ENCODE peak calls at places on chromosomes 1 and 21, in six cellular contexts. L, A, J, Q, D and G are unnamed samples.

GRCh38 chr1:53319296-53320101 is 8.4 kb downstream of the LRP8 start:
- DNase-seq in L (no peak), A (no peak), J (no peak), Q (no peak), D (no peak), G (no peak)

GRCh38 chr1:186858923-186859322 is 30.2 kb downstream of the PLA2G4A start:
- DNase-seq in L (no peak), A (no peak), J (no peak), Q (no peak), D (no peak), G (no peak)

GRCh38 chr1:17631410-17631809 is 91.9 kb downstream of the ARHGEF10L start:
- DNase-seq in L (no peak), A (no peak), J (no peak), Q (no peak), D (no peak), G (no peak)

GRCh38 chr1:86450847-86451246 is 17.9 kb upstream of the CLCA1 start:
- DNase-seq in L (no peak), A (no peak), J (no peak), Q (no peak), D (no peak), G (no peak)

GRCh38 chr1:100423832-100424337 is 71.6 kb downstream of the CDC14A start:
- DNase-seq in L (no peak), A (no peak), J (no peak), Q (no peak), D (no peak), G (no peak)

GRCh38 chr1:203175237-203176181 is at the start of gene MYBPH:
- DNase-seq in L (no peak), A (no peak), J (no peak), Q (no peak), D (no peak), G (no peak)

GRCh38 chr1:244063498-244063897 is 12.4 kb downstream of the ZBTB18 start:
- DNase-seq in L (no peak), A (no peak), J (no peak), Q (no peak), D (no peak), G (no peak)

GRCh38 chr1:18836654-18837053 is 22.8 kb downstream of the TAS1R2 start:
- DNase-seq in L (no peak), A (no peak), J (no peak), Q (no peak), D (peak), G (no peak)

GRCh38 chr1:207997486-207998268 is 86.8 kb upstream of the CD34 start:
- DNase-seq in L (peak), A (peak), J (peak), Q (no peak), D (peak), G (no peak)

GRCh38 chr1:159009704-159010361 is at the start of gene IFI16:
- DNase-seq in L (peak), A (no peak), J (peak), Q (no peak), D (no peak), G (no peak)

GRCh38 chr1:75034376-75034775 is 99.8 kb upstream of the LHX8 start:
- DNase-seq in L (no peak), A (no peak), J (no peak), Q (no peak), D (no peak), G (no peak)

GRCh38 chr1:63272811-63273210 is 49.6 kb upstream of the FOXD3 start:
- DNase-seq in L (no peak), A (no peak), J (no peak), Q (no peak), D (no peak), G (no peak)

GRCh38 chr21:42120056-42120903 is 49.2 kb downstream of the UMODL1 start:
- DNase-seq in L (no peak), A (no peak), J (no peak), Q (no peak), D (no peak), G (no peak)

GRCh38 chr1:101251504-101251903 is 14.7 kb downstream of the S1PR1 start:
- DNase-seq in L (no peak), A (no peak), J (no peak), Q (no peak), D (no peak), G (no peak)

GRCh38 chr1:236759252-236759859 is 35.7 kb upstream of the MTR start:
- DNase-seq in L (no peak), A (no peak), J (no peak), Q (no peak), D (peak), G (no peak)

GRCh38 chr1:184563308-184563707 is 176.5 kb downstream of the C1orf21 start:
- DNase-seq in L (no peak), A (no peak), J (no peak), Q (no peak), D (no peak), G (no peak)

GRCh38 chr1:224540535-224540934 is 75.6 kb upstream of the CNIH3 start:
- DNase-seq in L (no peak), A (no peak), J (no peak), Q (no peak), D (no peak), G (no peak)

GRCh38 chr1:169525391-169525790 is 39.6 kb upstream of the SLC19A2 start:
- DNase-seq in L (no peak), A (no peak), J (no peak), Q (no peak), D (no peak), G (no peak)

GRCh38 chr1:241579434-241579833 is 47.3 kb downstream of the KMO start:
- DNase-seq in L (no peak), A (no peak), J (no peak), Q (no peak), D (no peak), G (no peak)

GRCh38 chr1:204669579-204669978 is 16.0 kb downstream of the LRRN2 start:
- DNase-seq in L (no peak), A (no peak), J (no peak), Q (no peak), D (no peak), G (no peak)

GRCh38 chr1:15411593-15412487 is 2.2 kb downstream of the EFHD2 start:
- DNase-seq in L (no peak), A (no peak), J (peak), Q (peak), D (no peak), G (no peak)

GRCh38 chr1:112579801-112580510 is 39.0 kb downstream of the ST7L start:
- DNase-seq in L (no peak), A (no peak), J (no peak), Q (no peak), D (no peak), G (no peak)

GRCh38 chr1:32332290-32333079 is 3.5 kb downstream of the MARCKSL1 start:
- DNase-seq in L (no peak), A (no peak), J (peak), Q (no peak), D (no peak), G (no peak)

GRCh38 chr21:29146726-29147125 is 16.3 kb downstream of the MAP3K7CL start:
- DNase-seq in L (no peak), A (no peak), J (no peak), Q (no peak), D (no peak), G (no peak)

DNA sequence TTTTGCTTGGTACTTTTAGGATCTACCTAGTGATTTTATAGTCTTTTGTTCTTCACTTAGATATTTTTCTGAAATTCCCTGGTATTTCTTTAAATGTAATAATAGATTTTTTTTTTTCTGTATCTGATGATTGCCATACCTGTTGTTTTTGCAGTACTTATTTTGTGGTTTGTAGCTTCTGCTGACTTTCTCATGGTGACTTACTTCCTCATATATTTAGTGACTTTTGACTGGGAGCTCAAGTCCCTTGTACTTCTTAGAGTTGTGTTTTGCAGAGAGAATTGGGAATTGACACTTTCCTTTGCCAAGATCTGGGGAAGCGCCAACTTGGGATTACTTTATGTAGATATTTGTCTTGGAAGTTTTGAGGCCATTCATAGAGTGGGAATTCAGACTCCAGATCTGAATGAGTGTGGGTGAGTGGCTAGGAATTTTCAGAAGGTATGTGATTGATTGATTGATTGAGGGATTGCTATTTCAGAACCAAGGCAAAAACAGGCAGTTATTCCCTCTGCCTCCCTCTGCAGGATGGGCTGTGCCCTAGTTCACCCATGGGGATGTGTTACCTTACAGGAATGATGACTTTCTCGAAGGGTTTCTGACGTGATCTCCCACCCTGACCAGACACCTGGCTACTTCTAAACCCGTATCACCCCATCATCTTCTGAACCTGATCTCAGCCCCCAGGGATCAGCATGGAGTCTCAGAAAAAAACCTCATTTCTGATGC is 219.5 kb downstream of the URB2 start:
- DNase-seq in L (no peak), A (no peak), J (peak), Q (no peak), D (no peak), G (no peak)
- TF ChIP-seq CTCF in L (no peak), A (no peak), J (no peak), Q (no peak), D (no peak), G (no peak)

GRCh38 chr1:90607736-90608135 is 109.4 kb downstream of the BARHL2 start:
- DNase-seq in L (no peak), A (no peak), J (no peak), Q (no peak), D (no peak), G (no peak)

GRCh38 chr1:90605070-90605469 is 112.0 kb downstream of the BARHL2 start:
- DNase-seq in L (no peak), A (no peak), J (no peak), Q (no peak), D (no peak), G (no peak)
- H3K27ac ChIP-seq in L (no peak), A (no peak), J (no peak), Q (no peak), D (no peak), G (no peak)

DNA sequence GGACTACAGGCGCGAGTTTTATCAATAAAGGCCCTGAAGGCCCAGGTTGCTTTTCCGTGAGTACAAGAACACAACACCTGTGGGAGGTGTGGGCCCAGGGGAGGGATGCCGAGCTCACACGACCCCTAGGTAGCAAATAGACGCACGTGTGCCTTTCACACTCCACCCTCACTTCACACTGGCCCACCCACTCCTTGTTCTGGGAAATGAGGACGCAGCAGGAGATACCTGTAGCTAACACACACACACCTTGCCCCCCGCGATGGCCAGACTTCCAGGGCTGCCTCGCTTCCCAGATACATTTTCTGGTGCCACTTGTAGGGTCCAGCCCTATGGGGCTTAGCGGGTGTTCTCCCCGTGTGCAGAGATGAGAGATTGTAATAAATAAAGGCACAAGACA is 4.3 kb upstream of the CCDC27 start:
- DNase-seq in L (no peak), A (no peak), J (no peak), Q (no peak), D (no peak), G (no peak)
- H3K4me3 ChIP-seq in L (peak), A (no peak), J (no peak), Q (peak), D (no peak), G (peak)

DNA sequence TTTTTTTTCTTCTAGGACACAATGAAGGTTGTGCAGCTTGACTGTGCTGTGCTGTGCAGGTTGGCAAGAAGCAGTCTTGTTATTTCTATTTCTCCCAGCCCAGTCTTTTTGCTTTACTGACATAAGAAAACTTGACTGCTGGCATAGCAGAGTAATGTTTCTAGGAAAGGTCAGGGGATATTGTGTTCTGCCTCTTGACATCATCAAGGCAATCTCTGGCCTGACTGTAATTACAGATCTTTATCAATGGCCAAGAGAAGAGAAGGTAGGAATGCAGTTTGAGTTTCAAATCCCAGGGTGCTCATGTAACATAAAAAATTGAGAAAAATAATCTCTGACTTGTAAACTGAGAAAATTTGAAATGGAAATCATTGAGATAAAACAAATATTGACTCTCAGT is 226.3 kb upstream of the ADGRL4 start:
- DNase-seq in L (no peak), A (no peak), J (no peak), Q (no peak), D (no peak), G (no peak)
- TF ChIP-seq CTCF in L (no peak), A (no peak), J (no peak), Q (no peak), D (no peak), G (no peak)

GRCh38 chr1:234907585-234908457 is 220.8 kb downstream of the TOMM20 start:
- DNase-seq in L (no peak), A (peak), J (no peak), Q (no peak), D (no peak), G (no peak)
- H3K27ac ChIP-seq in L (peak), A (peak), J (peak), Q (peak), D (no peak), G (peak)

DNA sequence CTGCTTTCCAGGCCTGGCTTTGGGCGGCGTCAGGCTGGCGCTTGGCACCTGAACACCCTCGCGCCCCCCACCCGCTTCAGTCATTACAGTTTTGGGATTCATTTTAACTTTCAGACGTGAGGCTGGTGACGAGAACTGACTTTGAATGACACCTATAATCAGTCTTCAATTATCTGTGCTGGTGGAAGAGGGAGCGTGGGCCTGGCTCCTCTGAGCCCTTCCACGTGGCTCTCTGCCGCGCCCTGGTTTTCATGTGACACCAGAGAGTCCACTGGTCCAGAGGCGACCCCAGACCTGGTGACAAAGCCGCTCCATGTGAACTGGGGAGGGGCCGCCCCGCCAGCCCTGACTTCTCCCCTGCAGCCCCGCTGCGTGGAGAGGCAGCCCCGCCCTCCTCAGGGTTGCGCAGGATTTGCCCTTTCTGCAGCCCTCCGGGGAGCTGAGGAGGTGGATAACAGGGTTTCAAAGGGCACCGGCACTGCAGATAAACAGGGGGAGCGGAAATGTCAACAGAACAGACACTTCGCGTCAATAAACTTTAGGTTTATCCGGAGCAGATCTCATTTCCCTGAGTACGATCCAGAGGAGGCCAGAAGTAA is 56.3 kb downstream of the AJAP1 start:
- DNase-seq in L (no peak), A (no peak), J (no peak), Q (no peak), D (no peak), G (no peak)
- H3K4me3 ChIP-seq in L (no peak), A (no peak), J (no peak), Q (peak), D (no peak), G (no peak)

GRCh38 chr1:103267893-103268292 is 159.6 kb upstream of the COL11A1 start:
- DNase-seq in L (no peak), A (no peak), J (no peak), Q (no peak), D (no peak), G (no peak)
- TF ChIP-seq CTCF in L (no peak), A (no peak), J (no peak), Q (no peak), D (peak), G (no peak)